ENCODE peak calls at places on chromosomes 4 and X, in five cellular contexts. H, V, F, R and K are unnamed samples.

GRCh38 chrX:40866878-40867277 is 131.5 kb upstream of the MED14 start:
- DNase-seq in R (no peak), V (no peak), H (no peak), F (no peak), K (no peak)

GRCh38 chrX:98203800-98204199 is 1320.1 kb downstream of the RPA4 start:
- DNase-seq in V (no peak), F (no peak), R (no peak), H (no peak), K (no peak)

GRCh38 chrX:104137496-104137895 is 19.3 kb downstream of the SLC25A53 start:
- DNase-seq in H (no peak), V (no peak), R (no peak), F (no peak), K (no peak)

GRCh38 chrX:154750301-154751120 is at the start of gene GAB3:
- DNase-seq in H (no peak), V (no peak), F (no peak), R (no peak), K (peak; percentile 47)

GRCh38 chr4:150297861-150298474 is 219.7 kb downstream of the DCLK2 start:
- DNase-seq in R (peak; percentile 70), V (peak; percentile 38), H (no peak), F (peak; percentile 53), K (peak; percentile 68)

GRCh38 chr4:30002345-30002744 is 717.8 kb upstream of the PCDH7 start:
- DNase-seq in H (no peak), V (no peak), R (no peak), F (no peak), K (no peak)

GRCh38 chr4:113499696-113500095 is 261.8 kb downstream of the CAMK2D start:
- DNase-seq in V (peak; percentile 71), F (no peak), H (no peak), R (peak; percentile 62), K (peak; percentile 21)

GRCh38 chr4:102541708-102542107 is 40.5 kb downstream of the NFKB1 start:
- DNase-seq in H (no peak), V (no peak), R (no peak), F (peak; percentile 23), K (no peak)

GRCh38 chr4:166308589-166308988 is 435.6 kb downstream of the TLL1 start:
- DNase-seq in R (no peak), H (no peak), F (no peak), V (no peak), K (no peak)

GRCh38 chr4:87624698-87625097 is 16.4 kb downstream of the DSPP start:
- DNase-seq in F (no peak), H (no peak), R (no peak), V (no peak), K (no peak)

GRCh38 chr4:172009461-172009860 is 196.3 kb downstream of the GALNTL6 start:
- DNase-seq in V (no peak), R (peak; percentile 53), H (no peak), F (no peak), K (no peak)

GRCh38 chrX:40651620-40652223 is 4.4 kb upstream of the CXorf38 start:
- DNase-seq in H (no peak), R (peak; percentile 54), F (peak; percentile 78), V (no peak), K (peak; percentile 88)

GRCh38 chrX:132532955-132533354 is 44.1 kb upstream of the MBNL3 start:
- DNase-seq in F (no peak), R (no peak), H (no peak), V (no peak), K (no peak)

GRCh38 chrX:132031867-132032266 is 8.8 kb downstream of the STK26 start:
- DNase-seq in F (no peak), R (no peak), V (no peak), H (no peak), K (no peak)

GRCh38 chr4:25177147-25177546 is 16.9 kb upstream of the SEPSECS start:
- DNase-seq in F (no peak), H (no peak), V (no peak), R (no peak), K (no peak)

GRCh38 chr4:100495074-100495473 is 22.7 kb downstream of the EMCN start:
- DNase-seq in H (no peak), V (no peak), F (no peak), R (no peak), K (no peak)

GRCh38 chr4:6019316-6020263 is 1.4 kb upstream of the C4orf50 start:
- DNase-seq in F (peak; percentile 42), H (no peak), R (peak; percentile 6), V (peak; percentile 2), K (peak; percentile 86)

GRCh38 chr4:140595065-140595464 is 26.3 kb upstream of the UCP1 start:
- DNase-seq in R (no peak), H (no peak), F (peak; percentile 33), V (no peak), K (peak; percentile 60)

GRCh38 chr4:55706526-55706925 is 70.4 kb upstream of the NMU start:
- DNase-seq in V (no peak), H (no peak), R (no peak), F (no peak), K (no peak)

GRCh38 chr4:78612398-78613005 is 60.9 kb downstream of the ANXA3 start:
- DNase-seq in H (no peak), V (peak; percentile 26), R (peak; percentile 55), F (peak; percentile 42), K (peak; percentile 49)

GRCh38 chr4:14072506-14072905 is 445.0 kb upstream of the BOD1L1 start:
- DNase-seq in H (no peak), F (no peak), R (no peak), V (no peak), K (no peak)

GRCh38 chr4:21625447-21625846 is 323.1 kb downstream of the KCNIP4 start:
- DNase-seq in H (no peak), R (no peak), V (no peak), F (no peak), K (no peak)

GRCh38 chr4:89681219-89681618 is 155.7 kb downstream of the SNCA start:
- DNase-seq in H (no peak), F (no peak), V (no peak), R (no peak), K (peak; percentile 66)

GRCh38 chr4:76585897-76586360 is 150.9 kb downstream of the SHROOM3 start:
- DNase-seq in F (peak; percentile 95), V (no peak), H (peak; percentile 88), R (no peak), K (peak; percentile 93)

GRCh38 chr4:5554376-5554775 is 154.0 kb downstream of the EVC2 start:
- DNase-seq in H (no peak), V (no peak), F (no peak), R (no peak), K (no peak)

GRCh38 chrX:151982217-151982616 is 7.7 kb upstream of the GABRE start:
- DNase-seq in V (peak; percentile 11), F (peak; percentile 38), H (no peak), R (peak; percentile 73), K (peak; percentile 39)

GRCh38 chrX:19121898-19122640 is at the start of gene ADGRG2:
- DNase-seq in R (no peak), V (no peak), F (peak; percentile 33), H (no peak), K (peak; percentile 49)

GRCh38 chrX:110045988-110046387 is 43.1 kb downstream of the TMEM164 start:
- DNase-seq in R (no peak), V (no peak), F (no peak), H (no peak), K (peak; percentile 28)

GRCh38 chr4:98612318-98613250 is 45.8 kb downstream of the TSPAN5 start:
- DNase-seq in H (no peak), R (no peak), V (no peak), F (no peak), K (no peak)

GRCh38 chrX:5780821-5781220 is 447.8 kb downstream of the NLGN4X start:
- DNase-seq in V (no peak), H (no peak), R (no peak), F (no peak), K (no peak)

GRCh38 chrX:54419559-54420302 is 20.5 kb upstream of the TSR2 start:
- DNase-seq in F (no peak), H (no peak), V (no peak), R (no peak), K (no peak)

GRCh38 chr4:70158576-70158975 is 4.5 kb downstream of the PRR27 start:
- DNase-seq in R (no peak), F (no peak), H (no peak), V (no peak), K (no peak)

GRCh38 chr4:54433686-54434085 is 204.6 kb downstream of the PDGFRA start:
- DNase-seq in F (no peak), V (no peak), R (no peak), H (no peak), K (peak; percentile 13)

DNA sequence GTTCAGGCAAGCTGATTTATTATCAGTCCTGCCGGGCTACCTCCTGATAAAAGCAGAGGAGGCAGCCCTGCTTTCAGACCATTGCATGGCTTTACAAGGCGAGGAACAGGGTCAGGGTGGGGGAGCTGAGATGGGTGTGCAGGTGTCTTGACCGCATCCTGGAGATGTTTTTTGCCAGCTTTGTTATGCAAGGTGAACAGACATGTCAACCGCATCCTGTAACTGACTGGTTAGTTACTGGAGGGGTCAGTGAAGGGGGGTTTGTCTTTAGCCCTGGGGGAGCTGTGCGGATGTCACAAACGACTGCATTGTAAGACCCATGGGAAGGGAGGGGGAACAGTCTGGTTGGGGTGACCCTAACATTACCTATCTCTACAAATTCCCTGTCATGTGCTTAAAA is 10.0 kb downstream of the ADAM29 start:
- DNase-seq in H (no peak), R (no peak), V (no peak), F (no peak), K (no peak)
- H3K4me3 ChIP-seq in H (no peak overlapping the region), R (no peak overlapping the region), V (no peak overlapping the region), F (no peak overlapping the region), K (no peak overlapping the region)

GRCh38 chrX:119948381-119948780 is 4.8 kb upstream of the NKAP start:
- DNase-seq in F (no peak), H (no peak), R (no peak), V (no peak), K (no peak)
- TF ChIP-seq CTCF in F (no peak), H (no peak), R (no peak), V (no peak), K (peak; percentile 4)

DNA sequence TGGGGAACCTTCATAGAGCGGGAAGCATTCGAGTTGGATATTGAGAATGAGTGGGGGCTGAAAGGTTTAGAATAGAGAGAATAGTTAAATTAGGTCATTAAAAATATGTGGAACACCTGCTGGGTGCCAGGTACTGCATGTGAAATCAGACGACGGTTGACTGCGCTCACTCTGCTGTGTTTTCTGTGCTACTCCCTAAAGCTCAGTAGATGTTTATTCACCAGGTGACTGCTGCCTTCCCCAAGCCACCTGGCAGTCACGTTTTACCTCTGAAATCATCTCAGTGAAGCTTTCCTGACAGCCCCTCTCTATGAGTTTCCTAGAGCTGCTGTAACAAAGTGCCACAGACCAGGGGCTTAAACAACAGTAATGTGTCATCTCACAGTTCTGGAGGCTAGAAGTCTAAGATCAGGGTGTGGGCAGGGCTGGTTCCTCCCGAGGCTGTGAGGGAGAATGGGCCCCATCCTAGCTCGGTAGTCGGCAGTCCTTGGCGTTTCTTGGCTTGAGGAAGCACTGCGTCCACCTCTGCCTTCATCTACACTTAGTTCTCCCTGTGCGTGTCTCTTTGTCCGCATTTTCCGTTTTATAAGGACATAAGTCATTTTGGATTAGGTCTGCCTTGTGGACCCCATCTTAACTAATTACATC is 25.3 kb downstream of the ADD1 start:
- DNase-seq in H (no peak), V (no peak), R (no peak), F (no peak), K (no peak)
- H3K4me3 ChIP-seq in H (peak overlapping the region; percentile 16), V (peak overlapping the region; percentile 46), R (no peak overlapping the region), F (no peak overlapping the region), K (no peak overlapping the region)

DNA sequence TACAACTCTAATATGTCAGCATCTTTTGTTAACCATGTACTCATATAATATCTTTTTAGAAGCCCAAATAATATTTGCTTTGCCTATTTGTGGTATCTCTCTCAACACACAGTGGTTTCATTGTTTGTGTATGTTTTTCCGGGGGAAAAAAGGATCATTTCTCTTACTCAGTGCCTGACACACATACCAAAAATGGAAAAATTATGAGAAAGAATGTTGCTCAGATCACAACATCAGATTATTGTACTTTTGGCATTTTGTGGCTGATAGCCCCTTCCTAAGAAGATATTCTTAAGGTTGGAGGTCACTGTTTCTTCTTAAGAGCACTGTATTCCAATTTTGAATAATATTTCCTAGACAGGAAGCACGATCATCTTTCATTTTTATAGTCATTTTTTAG is 93.6 kb downstream of the PDLIM5 start:
- DNase-seq in R (peak; percentile 31), F (no peak), H (no peak), V (no peak), K (no peak)
- TF ChIP-seq CTCF in R (no peak), F (no peak), H (no peak), V (no peak), K (no peak)